ENCODE peak calls at places on chromosomes 13 and 19, in seven cellular contexts. One of them, this sample, is unnamed.

GRCh38 chr13:70732611-70733010 is 624.4 kb upstream of the KLHL1 start:
- DNase-seq in astrocyte: no peak
- DNase-seq in progenitor cell of endocrine pancreas: no peak
- DNase-seq in Calu3: no peak
- DNase-seq in AG09319: no peak
- DNase-seq in GM13977: no peak
- DNase-seq in epithelial cell of esophagus: no peak
- DNase-seq in this sample: no peak

GRCh38 chr19:49588370-49589122 is 2.4 kb upstream of the PRR12 start:
- DNase-seq in AG09319: no peak
- DNase-seq in progenitor cell of endocrine pancreas: no peak
- DNase-seq in epithelial cell of esophagus: no peak
- DNase-seq in GM13977: peak
- DNase-seq in astrocyte: no peak
- DNase-seq in Calu3: no peak
- DNase-seq in this sample: peak

GRCh38 chr19:58480481-58480830 is 4.3 kb downstream of the ZNF446 start:
- DNase-seq in GM13977: no peak
- DNase-seq in progenitor cell of endocrine pancreas: no peak
- DNase-seq in AG09319: no peak
- DNase-seq in Calu3: no peak
- DNase-seq in epithelial cell of esophagus: no peak
- DNase-seq in astrocyte: no peak
- DNase-seq in this sample: no peak

GRCh38 chr19:16262618-16263017 is 62.0 kb upstream of the KLF2 start:
- DNase-seq in epithelial cell of esophagus: no peak
- DNase-seq in Calu3: no peak
- DNase-seq in progenitor cell of endocrine pancreas: no peak
- DNase-seq in astrocyte: no peak
- DNase-seq in AG09319: no peak
- DNase-seq in GM13977: no peak
- DNase-seq in this sample: peak

GRCh38 chr19:13120817-13121216 is 2.8 kb downstream of the NACC1 start:
- DNase-seq in AG09319: no peak
- DNase-seq in progenitor cell of endocrine pancreas: no peak
- DNase-seq in GM13977: no peak
- DNase-seq in astrocyte: peak
- DNase-seq in Calu3: no peak
- DNase-seq in epithelial cell of esophagus: peak
- DNase-seq in this sample: no peak

GRCh38 chr19:30388327-30388726 is 16.1 kb downstream of the ZNF536 start:
- DNase-seq in AG09319: no peak
- DNase-seq in progenitor cell of endocrine pancreas: no peak
- DNase-seq in epithelial cell of esophagus: no peak
- DNase-seq in astrocyte: no peak
- DNase-seq in GM13977: no peak
- DNase-seq in Calu3: no peak
- DNase-seq in this sample: no peak

GRCh38 chr19:17079710-17080440 is 4.3 kb downstream of the MYO9B start:
- DNase-seq in epithelial cell of esophagus: peak
- DNase-seq in Calu3: peak
- DNase-seq in progenitor cell of endocrine pancreas: no peak
- DNase-seq in AG09319: peak
- DNase-seq in astrocyte: peak
- DNase-seq in GM13977: peak
- DNase-seq in this sample: peak

GRCh38 chr19:12913011-12913561 is 6.0 kb downstream of the SYCE2 start:
- DNase-seq in progenitor cell of endocrine pancreas: no peak
- DNase-seq in astrocyte: peak
- DNase-seq in epithelial cell of esophagus: peak
- DNase-seq in GM13977: no peak
- DNase-seq in AG09319: no peak
- DNase-seq in Calu3: no peak
- DNase-seq in this sample: peak

GRCh38 chr13:71865858-71866172 is 1.2 kb downstream of the DACH1 start:
- DNase-seq in Calu3: peak
- DNase-seq in GM13977: peak
- DNase-seq in AG09319: no peak
- DNase-seq in astrocyte: no peak
- DNase-seq in epithelial cell of esophagus: peak
- DNase-seq in progenitor cell of endocrine pancreas: peak
- DNase-seq in this sample: peak

GRCh38 chr13:71866173-71867091 is 572 bp downstream of the DACH1 start:
- DNase-seq in epithelial cell of esophagus: peak
- DNase-seq in progenitor cell of endocrine pancreas: peak
- DNase-seq in Calu3: peak
- DNase-seq in astrocyte: no peak
- DNase-seq in GM13977: peak
- DNase-seq in AG09319: no peak
- DNase-seq in this sample: peak

GRCh38 chr13:71863249-71863648 is 3.8 kb downstream of the DACH1 start:
- DNase-seq in progenitor cell of endocrine pancreas: no peak
- DNase-seq in GM13977: no peak
- DNase-seq in epithelial cell of esophagus: no peak
- DNase-seq in astrocyte: no peak
- DNase-seq in AG09319: no peak
- DNase-seq in Calu3: no peak
- DNase-seq in this sample: no peak

GRCh38 chr13:71864981-71865857 is 1.8 kb downstream of the DACH1 start:
- DNase-seq in Calu3: peak
- DNase-seq in astrocyte: peak
- DNase-seq in progenitor cell of endocrine pancreas: peak
- DNase-seq in AG09319: no peak
- DNase-seq in epithelial cell of esophagus: no peak
- DNase-seq in GM13977: peak
- DNase-seq in this sample: peak

GRCh38 chr13:71864094-71864980 is 2.7 kb downstream of the DACH1 start:
- DNase-seq in epithelial cell of esophagus: peak
- DNase-seq in astrocyte: no peak
- DNase-seq in GM13977: peak
- DNase-seq in progenitor cell of endocrine pancreas: peak
- DNase-seq in Calu3: peak
- DNase-seq in AG09319: no peak
- DNase-seq in this sample: peak
- TF ChIP-seq CTCF in epithelial cell of esophagus: no peak
- TF ChIP-seq CTCF in astrocyte: no peak
- TF ChIP-seq CTCF in GM13977: no peak
- TF ChIP-seq CTCF in progenitor cell of endocrine pancreas: peak
- TF ChIP-seq CTCF in Calu3: no peak
- TF ChIP-seq CTCF in AG09319: no peak
- TF ChIP-seq CTCF in this sample: no peak

GRCh38 chr13:76884167-76884566 is 2.0 kb downstream of the KCTD12 start:
- DNase-seq in astrocyte: no peak
- DNase-seq in progenitor cell of endocrine pancreas: no peak
- DNase-seq in GM13977: no peak
- DNase-seq in epithelial cell of esophagus: peak
- DNase-seq in AG09319: no peak
- DNase-seq in Calu3: peak
- DNase-seq in this sample: peak
- TF ChIP-seq CTCF in astrocyte: peak
- TF ChIP-seq CTCF in progenitor cell of endocrine pancreas: peak
- TF ChIP-seq CTCF in GM13977: no peak
- TF ChIP-seq CTCF in epithelial cell of esophagus: peak
- TF ChIP-seq CTCF in AG09319: peak
- TF ChIP-seq CTCF in Calu3: no peak
- TF ChIP-seq CTCF in this sample: no peak

DNA sequence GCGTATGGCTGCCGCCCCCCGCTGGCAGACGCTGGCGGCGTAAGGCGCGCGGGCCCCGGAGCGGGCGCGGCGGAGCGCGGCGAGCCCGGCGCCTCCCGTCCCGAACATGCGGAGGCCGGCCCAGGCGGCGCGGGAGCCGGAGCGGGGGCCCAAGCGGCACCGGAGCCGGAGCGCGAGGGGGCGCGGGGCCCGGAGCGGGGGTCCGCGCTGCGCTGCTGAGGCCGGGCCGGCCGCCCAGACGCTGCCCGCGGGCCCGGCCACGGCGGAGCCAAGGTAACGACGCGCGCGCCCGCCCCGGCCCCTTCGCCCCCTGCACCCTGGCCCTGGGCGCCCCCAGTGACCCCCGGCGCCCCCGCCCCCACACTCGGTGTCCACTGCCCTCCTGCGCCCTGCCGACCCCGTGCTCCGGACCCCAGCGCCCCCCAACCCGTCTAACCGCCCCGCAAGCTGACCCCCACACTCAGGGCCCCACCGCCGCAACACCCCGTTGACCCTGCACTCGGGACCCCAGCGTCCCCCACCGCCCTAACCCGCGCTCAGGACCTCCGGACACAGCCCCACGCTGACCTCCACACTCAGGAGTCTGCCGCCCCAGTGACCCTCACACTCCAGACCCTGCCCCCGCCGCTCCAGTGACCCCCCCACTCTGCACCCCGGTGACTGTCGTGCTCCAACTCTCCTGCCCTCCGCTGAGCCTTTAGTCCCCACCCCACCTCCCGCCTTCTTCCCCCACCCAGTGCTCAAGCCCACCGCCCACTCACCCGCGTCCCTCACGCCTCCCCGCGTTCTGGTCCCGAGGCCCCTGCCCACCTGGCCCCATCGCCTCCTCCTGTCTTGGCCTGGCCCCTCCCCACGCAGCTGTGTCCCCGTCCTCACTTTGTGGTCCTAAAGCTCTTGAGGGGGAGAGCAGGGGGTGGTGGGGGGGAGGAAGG is at the start of gene CSNK1G2:
- DNase-seq in progenitor cell of endocrine pancreas: no peak
- DNase-seq in Calu3: no peak
- DNase-seq in astrocyte: no peak
- DNase-seq in GM13977: no peak
- DNase-seq in AG09319: no peak
- DNase-seq in epithelial cell of esophagus: no peak
- DNase-seq in this sample: no peak
- TF ChIP-seq CTCF in progenitor cell of endocrine pancreas: peak
- TF ChIP-seq CTCF in Calu3: no peak
- TF ChIP-seq CTCF in astrocyte: no peak
- TF ChIP-seq CTCF in GM13977: peak
- TF ChIP-seq CTCF in AG09319: no peak
- TF ChIP-seq CTCF in epithelial cell of esophagus: no peak
- TF ChIP-seq CTCF in this sample: no peak

GRCh38 chr13:102089177-102089576 is 312.7 kb downstream of the FGF14 start:
- DNase-seq in AG09319: no peak
- DNase-seq in epithelial cell of esophagus: peak
- DNase-seq in progenitor cell of endocrine pancreas: no peak
- DNase-seq in Calu3: no peak
- DNase-seq in astrocyte: no peak
- DNase-seq in GM13977: no peak
- DNase-seq in this sample: no peak
- TF ChIP-seq CTCF in AG09319: no peak
- TF ChIP-seq CTCF in epithelial cell of esophagus: peak
- TF ChIP-seq CTCF in progenitor cell of endocrine pancreas: peak
- TF ChIP-seq CTCF in Calu3: no peak
- TF ChIP-seq CTCF in astrocyte: no peak
- TF ChIP-seq CTCF in GM13977: no peak
- TF ChIP-seq CTCF in this sample: no peak